ENCODE peak calls at places on chromosomes 2 and 18, in nine cellular contexts. One of them, this sample, is unnamed.

GRCh38 chr18:10860937-10861336 is 288.4 kb downstream of the PIEZO2 start:
- DNase-seq in body of pancreas: no peak
- DNase-seq in BJ: no peak
- DNase-seq in right lobe of liver: no peak
- DNase-seq in GM23248: no peak
- DNase-seq in adipocyte: peak; percentile 22
- DNase-seq in prostate gland: no peak
- DNase-seq in A549: no peak
- DNase-seq in mucosa of descending colon: peak; percentile 9
- DNase-seq in this sample: no peak

GRCh38 chr2:152525277-152525838 is 190.4 kb downstream of the FMNL2 start:
- DNase-seq in A549: no peak
- DNase-seq in adipocyte: peak; percentile 47
- DNase-seq in body of pancreas: peak; percentile 16
- DNase-seq in prostate gland: no peak
- DNase-seq in right lobe of liver: peak; percentile 24
- DNase-seq in mucosa of descending colon: peak; percentile 53
- DNase-seq in GM23248: peak; percentile 85
- DNase-seq in BJ: no peak
- DNase-seq in this sample: no peak

GRCh38 chr2:114368705-114369104 is 73.7 kb upstream of the DPP10 start:
- DNase-seq in BJ: no peak
- DNase-seq in A549: no peak
- DNase-seq in GM23248: no peak
- DNase-seq in right lobe of liver: no peak
- DNase-seq in mucosa of descending colon: no peak
- DNase-seq in prostate gland: no peak
- DNase-seq in adipocyte: no peak
- DNase-seq in body of pancreas: no peak
- DNase-seq in this sample: no peak

GRCh38 chr18:22043837-22044236 is 125.6 kb upstream of the GATA6 start:
- DNase-seq in right lobe of liver: no peak
- DNase-seq in BJ: no peak
- DNase-seq in body of pancreas: no peak
- DNase-seq in A549: no peak
- DNase-seq in prostate gland: no peak
- DNase-seq in mucosa of descending colon: no peak
- DNase-seq in GM23248: no peak
- DNase-seq in adipocyte: no peak
- DNase-seq in this sample: no peak

GRCh38 chr2:70983506-70984227 is 5.2 kb downstream of the ANKRD53 start:
- DNase-seq in BJ: no peak
- DNase-seq in adipocyte: no peak
- DNase-seq in GM23248: no peak
- DNase-seq in A549: no peak
- DNase-seq in prostate gland: no peak
- DNase-seq in body of pancreas: peak; percentile 6
- DNase-seq in mucosa of descending colon: no peak
- DNase-seq in right lobe of liver: no peak
- DNase-seq in this sample: no peak

GRCh38 chr18:26133652-26134051 is at the start of gene PSMA8:
- DNase-seq in right lobe of liver: peak; percentile 37
- DNase-seq in adipocyte: no peak
- DNase-seq in prostate gland: no peak
- DNase-seq in BJ: no peak
- DNase-seq in GM23248: no peak
- DNase-seq in A549: no peak
- DNase-seq in body of pancreas: peak; percentile 21
- DNase-seq in mucosa of descending colon: no peak
- DNase-seq in this sample: no peak

GRCh38 chr2:215951558-215951957 is 61.8 kb downstream of the MREG start:
- DNase-seq in prostate gland: no peak
- DNase-seq in mucosa of descending colon: no peak
- DNase-seq in GM23248: no peak
- DNase-seq in right lobe of liver: no peak
- DNase-seq in body of pancreas: no peak
- DNase-seq in BJ: no peak
- DNase-seq in A549: no peak
- DNase-seq in adipocyte: no peak
- DNase-seq in this sample: no peak

GRCh38 chr2:27238976-27239375 is 21.8 kb downstream of the CAD start:
- DNase-seq in prostate gland: no peak
- DNase-seq in GM23248: no peak
- DNase-seq in adipocyte: no peak
- DNase-seq in right lobe of liver: no peak
- DNase-seq in BJ: no peak
- DNase-seq in body of pancreas: no peak
- DNase-seq in mucosa of descending colon: no peak
- DNase-seq in A549: no peak
- DNase-seq in this sample: no peak

GRCh38 chr2:14313351-14313750 is 319.2 kb upstream of the LRATD1 start:
- DNase-seq in A549: no peak
- DNase-seq in right lobe of liver: no peak
- DNase-seq in BJ: no peak
- DNase-seq in body of pancreas: no peak
- DNase-seq in GM23248: no peak
- DNase-seq in mucosa of descending colon: no peak
- DNase-seq in adipocyte: no peak
- DNase-seq in prostate gland: no peak
- DNase-seq in this sample: no peak

GRCh38 chr18:26574958-26575864 is 26.9 kb upstream of the KCTD1 start:
- DNase-seq in body of pancreas: peak; percentile 32
- DNase-seq in prostate gland: peak; percentile 76
- DNase-seq in right lobe of liver: peak; percentile 57
- DNase-seq in BJ: peak; percentile 32
- DNase-seq in GM23248: peak; percentile 79
- DNase-seq in A549: peak; percentile 64
- DNase-seq in adipocyte: peak; percentile 81
- DNase-seq in mucosa of descending colon: peak; percentile 42
- DNase-seq in this sample: peak; percentile 43

GRCh38 chr2:227339098-227339599 is 14.1 kb downstream of the MFF start:
- DNase-seq in adipocyte: no peak
- DNase-seq in BJ: no peak
- DNase-seq in mucosa of descending colon: no peak
- DNase-seq in prostate gland: no peak
- DNase-seq in A549: no peak
- DNase-seq in body of pancreas: no peak
- DNase-seq in right lobe of liver: no peak
- DNase-seq in GM23248: no peak
- DNase-seq in this sample: no peak

GRCh38 chr2:71505770-71506140 is 52.4 kb downstream of the DYSF start:
- DNase-seq in BJ: no peak
- DNase-seq in GM23248: no peak
- DNase-seq in A549: no peak
- DNase-seq in body of pancreas: no peak
- DNase-seq in mucosa of descending colon: no peak
- DNase-seq in right lobe of liver: no peak
- DNase-seq in adipocyte: no peak
- DNase-seq in prostate gland: no peak
- DNase-seq in this sample: no peak

GRCh38 chr2:31067259-31067658 is 71.0 kb downstream of the GALNT14 start:
- DNase-seq in BJ: no peak
- DNase-seq in prostate gland: no peak
- DNase-seq in GM23248: no peak
- DNase-seq in adipocyte: no peak
- DNase-seq in right lobe of liver: no peak
- DNase-seq in body of pancreas: no peak
- DNase-seq in A549: no peak
- DNase-seq in mucosa of descending colon: no peak
- DNase-seq in this sample: no peak

DNA sequence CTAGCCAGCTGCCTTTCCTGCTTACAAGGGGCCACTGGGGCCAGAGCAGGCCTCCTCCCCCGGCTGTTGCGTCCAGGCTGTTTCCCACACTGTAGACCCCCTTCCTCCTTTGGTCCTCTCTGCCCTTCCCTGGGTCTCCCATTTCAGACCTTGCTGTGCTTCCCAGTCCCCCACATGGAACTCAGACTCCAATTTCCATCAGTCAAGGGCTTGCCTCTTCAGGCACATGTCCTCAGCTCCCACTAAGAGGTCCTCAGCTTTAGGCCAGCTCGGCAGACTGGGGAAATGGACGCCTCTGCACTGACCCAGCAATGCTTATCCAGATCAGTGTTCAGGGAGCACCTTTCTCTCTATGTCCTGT is 98.0 kb upstream of the BZW1 start:
- DNase-seq in GM23248: no peak
- DNase-seq in mucosa of descending colon: no peak
- DNase-seq in body of pancreas: no peak
- DNase-seq in prostate gland: no peak
- DNase-seq in adipocyte: no peak
- DNase-seq in A549: no peak
- DNase-seq in BJ: no peak
- DNase-seq in right lobe of liver: no peak
- DNase-seq in this sample: no peak
- H3K4me3 ChIP-seq in GM23248: peak overlapping the region; percentile 63
- H3K4me3 ChIP-seq in mucosa of descending colon: no peak overlapping the region
- H3K4me3 ChIP-seq in body of pancreas: no peak overlapping the region
- H3K4me3 ChIP-seq in prostate gland: no peak overlapping the region
- H3K4me3 ChIP-seq in adipocyte: peak overlapping the region; percentile 79
- H3K4me3 ChIP-seq in A549: peak overlapping the region; percentile 33
- H3K4me3 ChIP-seq in BJ: no peak overlapping the region
- H3K4me3 ChIP-seq in right lobe of liver: no peak overlapping the region
- H3K4me3 ChIP-seq in this sample: no peak overlapping the region

GRCh38 chr2:45743531-45744391 is 92.3 kb downstream of the PRKCE start:
- DNase-seq in adipocyte: peak; percentile 55
- DNase-seq in GM23248: peak; percentile 88
- DNase-seq in prostate gland: no peak
- DNase-seq in right lobe of liver: no peak
- DNase-seq in body of pancreas: no peak
- DNase-seq in A549: no peak
- DNase-seq in mucosa of descending colon: peak; percentile 46
- DNase-seq in BJ: no peak
- DNase-seq in this sample: peak; percentile 55
- H3K4me3 ChIP-seq in adipocyte: peak overlapping the region; percentile 20
- H3K4me3 ChIP-seq in GM23248: peak overlapping the region; percentile 16
- H3K4me3 ChIP-seq in prostate gland: no peak overlapping the region
- H3K4me3 ChIP-seq in right lobe of liver: no peak overlapping the region
- H3K4me3 ChIP-seq in body of pancreas: no peak overlapping the region
- H3K4me3 ChIP-seq in A549: no peak overlapping the region
- H3K4me3 ChIP-seq in mucosa of descending colon: no peak overlapping the region
- H3K4me3 ChIP-seq in BJ: no peak overlapping the region
- H3K4me3 ChIP-seq in this sample: no peak overlapping the region

GRCh38 chr18:3250237-3251107 is 2.9 kb downstream of the MYL12A start:
- DNase-seq in mucosa of descending colon: no peak
- DNase-seq in body of pancreas: no peak
- DNase-seq in adipocyte: peak; percentile 67
- DNase-seq in A549: no peak
- DNase-seq in right lobe of liver: no peak
- DNase-seq in prostate gland: no peak
- DNase-seq in BJ: no peak
- DNase-seq in GM23248: peak; percentile 79
- DNase-seq in this sample: peak; percentile 33
- H3K4me3 ChIP-seq in mucosa of descending colon: no peak overlapping the region
- H3K4me3 ChIP-seq in body of pancreas: no peak overlapping the region
- H3K4me3 ChIP-seq in adipocyte: peak overlapping the region; percentile 99
- H3K4me3 ChIP-seq in A549: peak overlapping the region; percentile 7
- H3K4me3 ChIP-seq in right lobe of liver: no peak overlapping the region
- H3K4me3 ChIP-seq in prostate gland: no peak overlapping the region
- H3K4me3 ChIP-seq in BJ: peak overlapping the region; percentile 95
- H3K4me3 ChIP-seq in GM23248: peak overlapping the region; percentile 99
- H3K4me3 ChIP-seq in this sample: peak overlapping the region; percentile 17

GRCh38 chr2:36597532-36598377 is at the start of gene FEZ2:
- DNase-seq in body of pancreas: peak; percentile 72
- DNase-seq in adipocyte: peak; percentile 89
- DNase-seq in A549: peak; percentile 78
- DNase-seq in BJ: no peak
- DNase-seq in mucosa of descending colon: peak; percentile 78
- DNase-seq in prostate gland: peak; percentile 66
- DNase-seq in GM23248: peak; percentile 89
- DNase-seq in right lobe of liver: peak; percentile 85
- DNase-seq in this sample: peak; percentile 47

GRCh38 chr2:36594849-36595248 is 3.1 kb downstream of the FEZ2 start:
- DNase-seq in right lobe of liver: no peak
- DNase-seq in GM23248: no peak
- DNase-seq in A549: no peak
- DNase-seq in adipocyte: no peak
- DNase-seq in mucosa of descending colon: peak; percentile 71
- DNase-seq in prostate gland: no peak
- DNase-seq in BJ: no peak
- DNase-seq in body of pancreas: no peak
- DNase-seq in this sample: no peak

GRCh38 chr2:36597003-36597531 is 901 bp downstream of the FEZ2 start:
- DNase-seq in mucosa of descending colon: no peak
- DNase-seq in BJ: no peak
- DNase-seq in right lobe of liver: no peak
- DNase-seq in prostate gland: no peak
- DNase-seq in A549: no peak
- DNase-seq in body of pancreas: no peak
- DNase-seq in GM23248: no peak
- DNase-seq in adipocyte: no peak
- DNase-seq in this sample: no peak

DNA sequence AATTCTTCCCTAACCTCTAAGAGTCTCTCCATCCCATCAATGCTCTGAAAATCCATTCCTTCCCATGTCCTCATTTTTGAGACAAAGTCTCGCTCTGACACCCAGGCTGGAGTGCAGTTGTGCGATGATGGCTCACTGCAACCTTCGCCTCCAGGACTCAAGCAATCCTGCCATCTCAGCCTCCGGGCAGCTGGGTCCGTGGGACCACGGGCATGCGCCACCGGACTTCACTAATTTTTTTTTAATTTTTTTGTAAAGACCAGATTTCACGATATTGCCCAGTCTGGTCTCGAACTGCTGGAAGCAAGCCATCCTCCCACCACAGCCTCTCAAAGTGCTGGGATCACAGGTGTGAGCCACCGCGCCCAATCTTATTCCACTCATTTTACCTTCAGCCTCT is 1.6 kb downstream of the FEZ2 start:
- DNase-seq in GM23248: no peak
- DNase-seq in right lobe of liver: no peak
- DNase-seq in body of pancreas: no peak
- DNase-seq in BJ: no peak
- DNase-seq in adipocyte: no peak
- DNase-seq in A549: no peak
- DNase-seq in prostate gland: no peak
- DNase-seq in mucosa of descending colon: no peak
- DNase-seq in this sample: no peak
- H3K4me3 ChIP-seq in GM23248: peak overlapping the region; percentile 91
- H3K4me3 ChIP-seq in right lobe of liver: no peak overlapping the region
- H3K4me3 ChIP-seq in body of pancreas: no peak overlapping the region
- H3K4me3 ChIP-seq in BJ: peak overlapping the region; percentile 87
- H3K4me3 ChIP-seq in adipocyte: peak overlapping the region; percentile 100
- H3K4me3 ChIP-seq in A549: peak overlapping the region; percentile 96
- H3K4me3 ChIP-seq in prostate gland: no peak overlapping the region
- H3K4me3 ChIP-seq in mucosa of descending colon: no peak overlapping the region
- H3K4me3 ChIP-seq in this sample: peak overlapping the region; percentile 62

This sample was measured in skeletal muscle cell.